ENCODE peak calls at places on chromosomes 13 and 19, in four cellular contexts. I is cardiac fibroblast, P is psoas muscle, G is AG09309. A is an unnamed sample.

GRCh38 chr19:17347877-17348276 is 10.5 kb downstream of the GTPBP3 start:
- DNase-seq in I (no peak), P (no peak), G (no peak), A (no peak)

GRCh38 chr13:49443327-49443688 is 556 bp downstream of the CAB39L start:
- DNase-seq in I (peak), P (no peak), G (no peak), A (peak)

GRCh38 chr19:53906211-53907192 is 2.6 kb upstream of the CACNG7 start:
- DNase-seq in I (peak), P (peak), G (no peak), A (peak)

GRCh38 chr13:83048419-83048818 is 833.9 kb downstream of the SLITRK1 start:
- DNase-seq in I (peak), P (no peak), G (no peak), A (no peak)

GRCh38 chr13:59205501-59205900 is 958.2 kb downstream of the DIAPH3 start:
- DNase-seq in I (no peak), P (no peak), G (no peak), A (no peak)

GRCh38 chr13:61148211-61148610 is 267.4 kb downstream of the PCDH20 start:
- DNase-seq in I (no peak), P (no peak), G (no peak), A (no peak)

GRCh38 chr13:98888890-98889279 is 89.0 kb downstream of the DOCK9 start:
- DNase-seq in I (no peak), P (no peak), G (no peak), A (no peak)

GRCh38 chr13:46831588-46832194 is 34.7 kb upstream of the ESD start:
- DNase-seq in I (peak), P (no peak), G (peak), A (no peak)

GRCh38 chr19:36528921-36529518 is 949 bp upstream of the ZNF260 start:
- DNase-seq in I (no peak), P (no peak), G (no peak), A (no peak)

GRCh38 chr13:40665754-40666057 is 735 bp downstream of the FOXO1 start:
- DNase-seq in I (no peak), P (no peak), G (no peak), A (peak)

GRCh38 chr13:58704953-58705352 is 1073.4 kb downstream of the PCDH17 start:
- DNase-seq in I (no peak), P (no peak), G (no peak), A (no peak)

GRCh38 chr13:75993823-75994222 is 357.7 kb downstream of the LMO7 start:
- DNase-seq in I (no peak), P (no peak), G (no peak), A (no peak)

GRCh38 chr13:39655041-39655568 is 357 bp upstream of the COG6 start:
- DNase-seq in I (peak), P (no peak), G (no peak), A (no peak)

GRCh38 chr13:95741584-95742563 is 64.9 kb downstream of the DNAJC3 start:
- DNase-seq in I (no peak), P (no peak), G (no peak), A (no peak)

GRCh38 chr13:45047394-45048328 is 58.3 kb downstream of the GPALPP1 start:
- DNase-seq in I (peak), P (peak), G (peak), A (peak)

GRCh38 chr13:97422118-97423054 is 11.6 kb upstream of the RAP2A start:
- DNase-seq in I (no peak), P (no peak), G (no peak), A (no peak)

GRCh38 chr13:80215368-80215767 is 125.6 kb downstream of the SPRY2 start:
- DNase-seq in I (peak), P (no peak), G (no peak), A (no peak)

GRCh38 chr13:31885994-31886393 is 145.6 kb upstream of the FRY start:
- DNase-seq in I (no peak), P (no peak), G (no peak), A (no peak)

GRCh38 chr13:42981853-42982252 is 10.2 kb downstream of the EPSTI1 start:
- DNase-seq in I (no peak), P (no peak), G (no peak), A (no peak)

GRCh38 chr19:33302175-33302973 is at the start of gene CEBPA:
- DNase-seq in I (peak), P (peak), G (no peak), A (peak)

GRCh38 chr19:51020988-51021651 is 1.6 kb upstream of the KLK10 start:
- DNase-seq in I (peak), P (no peak), G (no peak), A (no peak)

DNA sequence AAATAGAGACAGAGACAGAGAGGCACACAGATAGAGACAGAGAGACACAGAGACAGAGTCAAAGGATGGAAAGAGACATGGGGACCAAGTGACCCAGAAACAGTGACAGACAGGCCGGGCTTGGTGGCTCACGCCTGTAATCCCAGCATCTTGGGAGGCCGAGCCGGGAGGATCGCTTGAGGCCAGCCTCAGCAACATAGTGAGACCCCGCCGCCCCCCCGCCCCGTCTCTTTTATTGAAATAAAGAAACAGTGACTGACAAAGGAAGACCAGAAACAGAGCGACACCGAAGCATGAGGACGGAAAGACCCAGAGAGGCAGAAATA is 848 bp upstream of the NECTIN2 start:
- DNase-seq in I (no peak), P (peak), G (no peak), A (no peak)
- TF ChIP-seq CTCF in I (no peak), P (no peak), G (no peak), A (peak)

GRCh38 chr19:11286312-11286974 is 9.5 kb upstream of the TSPAN16 start:
- DNase-seq in I (peak), P (no peak), G (no peak), A (no peak)
- TF ChIP-seq CTCF in I (peak), P (peak), G (peak), A (no peak)

GRCh38 chr13:28678809-28679208 is 19.9 kb downstream of the POMP start:
- DNase-seq in I (no peak), P (no peak), G (no peak), A (no peak)
- TF ChIP-seq CTCF in I (peak), P (no peak), G (peak), A (no peak)

GRCh38 chr19:31461814-31462539 is 112.7 kb upstream of the TSHZ3 start:
- DNase-seq in I (peak), P (no peak), G (peak), A (no peak)
- TF ChIP-seq CTCF in I (peak), P (no peak), G (peak), A (no peak)

DNA sequence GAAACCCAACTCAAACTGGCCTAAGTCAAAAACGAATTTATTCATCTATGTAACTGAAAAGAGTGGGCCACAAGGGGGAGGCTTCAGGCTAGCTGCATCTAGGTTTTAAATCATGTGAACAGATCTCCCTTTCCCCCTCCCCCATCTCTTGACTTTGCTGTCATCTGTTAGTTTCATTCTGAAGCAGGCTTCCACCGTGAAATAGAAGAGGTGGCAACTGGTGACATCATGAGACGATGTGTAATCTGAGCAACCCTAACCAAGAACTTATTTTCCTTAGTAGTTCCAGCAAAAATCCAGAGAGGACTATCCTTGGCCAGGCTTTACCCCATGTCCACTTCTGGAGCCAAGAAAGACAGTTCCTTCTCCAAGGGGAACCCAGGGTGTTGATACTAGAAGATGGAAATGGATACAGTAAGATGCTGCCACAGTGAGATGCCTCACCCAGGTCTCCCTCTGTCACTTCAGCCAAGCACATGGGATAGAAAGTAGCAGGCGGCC is 9.4 kb downstream of the SAMD4B start:
- DNase-seq in I (no peak), P (no peak), G (no peak), A (no peak)
- TF ChIP-seq CTCF in I (no peak), P (no peak), G (no peak), A (no peak)

GRCh38 chr19:34732548-34733255 is 1.3 kb upstream of the ZNF181 start:
- DNase-seq in I (no peak), P (no peak), G (no peak), A (no peak)
- TF ChIP-seq CTCF in I (no peak), P (no peak), G (no peak), A (no peak)